ENCODE peak calls at places on chromosomes 13 and 19, in seven cellular contexts. B is gastrocnemius medialis, U is Caco-2, G is keratinocyte, M is tibial nerve, D is fibroblast of lung, A is thyroid gland. K is an unnamed sample. For H3K36me3, the result is how much of the 10 kb centered on the place peaks cover.

GRCh38 chr13:22278336-22278929 is 607.6 kb downstream of the FGF9 start:
- DNase-seq in B (no peak), U (peak), G (no peak), M (peak), D (peak), A (peak), K (no peak)

GRCh38 chr19:6802336-6803035 is 30.0 kb downstream of the VAV1 start:
- DNase-seq in B (peak), U (no peak), G (no peak), M (no peak), D (no peak), A (peak), K (no peak)

GRCh38 chr13:100306444-100306999 is 217.6 kb downstream of the PCCA start:
- DNase-seq in B (no peak), U (no peak), G (no peak), M (no peak), D (no peak), A (no peak), K (no peak)

GRCh38 chr13:23433171-23434153 is at the start of gene SACS:
- DNase-seq in B (peak), U (no peak), G (no peak), M (no peak), D (peak), A (no peak), K (no peak)

GRCh38 chr13:112730157-112730671 is 40.4 kb downstream of the ATP11A start:
- DNase-seq in B (peak), U (no peak), G (no peak), M (no peak), D (no peak), A (no peak), K (no peak)

GRCh38 chr13:91100944-91101343 is 246.5 kb upstream of the MIR17HG start:
- DNase-seq in B (no peak), U (no peak), G (no peak), M (no peak), D (no peak), A (no peak), K (no peak)

GRCh38 chr19:15123900-15124299 is 16.7 kb downstream of the SYDE1 start:
- DNase-seq in B (peak), U (no peak), G (no peak), M (no peak), D (no peak), A (peak), K (no peak)

GRCh38 chr13:97855570-97855970 is 97.9 kb upstream of the IPO5 start:
- DNase-seq in B (no peak), U (peak), G (peak), M (no peak), D (peak), A (peak), K (peak)

GRCh38 chr13:40681341-40682051 is 15.1 kb upstream of the FOXO1 start:
- DNase-seq in B (peak), U (peak), G (no peak), M (no peak), D (no peak), A (peak), K (no peak)

GRCh38 chr13:27964741-27965323 is 4.3 kb downstream of the CDX2 start:
- DNase-seq in B (no peak), U (no peak), G (no peak), M (no peak), D (no peak), A (no peak), K (no peak)

GRCh38 chr13:64855506-64855905 is 2374.6 kb downstream of the PCDH9 start:
- DNase-seq in B (no peak), U (no peak), G (no peak), M (no peak), D (peak), A (no peak), K (no peak)

GRCh38 chr13:65926750-65927171 is 1303.4 kb downstream of the PCDH9 start:
- DNase-seq in B (no peak), U (peak), G (no peak), M (no peak), D (no peak), A (peak), K (no peak)

GRCh38 chr13:90622547-90622946 is 724.9 kb upstream of the MIR17HG start:
- DNase-seq in B (no peak), U (no peak), G (peak), M (no peak), D (no peak), A (no peak), K (no peak)

GRCh38 chr19:4583961-4584669 is 24.6 kb upstream of the SEMA6B start:
- DNase-seq in B (no peak), U (no peak), G (no peak), M (no peak), D (no peak), A (no peak), K (no peak)

GRCh38 chr13:72379581-72379980 is 347.8 kb downstream of the MZT1 start:
- DNase-seq in B (no peak), U (no peak), G (no peak), M (no peak), D (peak), A (no peak), K (no peak)

GRCh38 chr13:21673592-21674270 is 2.9 kb downstream of the FGF9 start:
- DNase-seq in B (no peak), U (no peak), G (no peak), M (no peak), D (peak), A (peak), K (no peak)

GRCh38 chr13:35925669-35926068 is 205.5 kb downstream of the DCLK1 start:
- DNase-seq in B (no peak), U (no peak), G (no peak), M (no peak), D (no peak), A (no peak), K (no peak)

GRCh38 chr13:33260168-33261098 is 25.1 kb downstream of the STARD13 start:
- DNase-seq in B (no peak), U (no peak), G (no peak), M (no peak), D (peak), A (no peak), K (no peak)

GRCh38 chr19:16520986-16521624 is 21.1 kb downstream of the CHERP start:
- DNase-seq in B (no peak), U (no peak), G (no peak), M (no peak), D (no peak), A (no peak), K (no peak)

GRCh38 chr13:40340368-40341085 is 325.9 kb downstream of the FOXO1 start:
- DNase-seq in B (no peak), U (peak), G (no peak), M (no peak), D (no peak), A (no peak), K (no peak)

GRCh38 chr13:112744306-112745021 is 54.6 kb downstream of the ATP11A start:
- DNase-seq in B (peak), U (no peak), G (no peak), M (no peak), D (peak), A (peak), K (no peak)

GRCh38 chr13:84296386-84296785 is 414.1 kb upstream of the SLITRK1 start:
- DNase-seq in B (no peak), U (no peak), G (no peak), M (no peak), D (no peak), A (no peak), K (no peak)

GRCh38 chr13:39144941-39145533 is 106.8 kb downstream of the NHLRC3 start:
- DNase-seq in B (peak), U (peak), G (peak), M (peak), D (peak), A (peak), K (peak)

GRCh38 chr13:113087923-113088690 is 17.5 kb upstream of the F7 start:
- DNase-seq in B (no peak), U (no peak), G (no peak), M (no peak), D (no peak), A (no peak), K (no peak)

GRCh38 chr13:72004236-72004635 is 137.2 kb upstream of the DACH1 start:
- DNase-seq in B (no peak), U (no peak), G (no peak), M (no peak), D (peak), A (no peak), K (no peak)

GRCh38 chr19:1064661-1065605 is 2.0 kb upstream of the ARHGAP45 start:
- DNase-seq in B (no peak), U (peak), G (no peak), M (no peak), D (peak), A (peak), K (no peak)

GRCh38 chr13:59635591-59635990 is 528.1 kb downstream of the DIAPH3 start:
- DNase-seq in B (no peak), U (no peak), G (no peak), M (no peak), D (no peak), A (no peak), K (no peak)

GRCh38 chr13:43268632-43269031 is 245.2 kb downstream of the DNAJC15 start:
- DNase-seq in B (no peak), U (no peak), G (no peak), M (no peak), D (no peak), A (peak), K (no peak)

GRCh38 chr13:51590966-51591627 is 6.8 kb downstream of the WDFY2 start:
- DNase-seq in B (peak), U (no peak), G (no peak), M (no peak), D (peak), A (peak), K (no peak)
- H3K4me3 ChIP-seq in B (no peak), U (no peak), G (peak), M (no peak), D (peak), A (no peak), K (no peak)

GRCh38 chr13:110925023-110925608 is 10.2 kb upstream of the ANKRD10 start:
- DNase-seq in B (no peak), U (no peak), G (no peak), M (no peak), D (no peak), A (no peak), K (no peak)
- TF ChIP-seq CTCF in B (peak), U (peak), G (no peak), M (no peak), D (peak), A (no peak), K (no peak)

DNA sequence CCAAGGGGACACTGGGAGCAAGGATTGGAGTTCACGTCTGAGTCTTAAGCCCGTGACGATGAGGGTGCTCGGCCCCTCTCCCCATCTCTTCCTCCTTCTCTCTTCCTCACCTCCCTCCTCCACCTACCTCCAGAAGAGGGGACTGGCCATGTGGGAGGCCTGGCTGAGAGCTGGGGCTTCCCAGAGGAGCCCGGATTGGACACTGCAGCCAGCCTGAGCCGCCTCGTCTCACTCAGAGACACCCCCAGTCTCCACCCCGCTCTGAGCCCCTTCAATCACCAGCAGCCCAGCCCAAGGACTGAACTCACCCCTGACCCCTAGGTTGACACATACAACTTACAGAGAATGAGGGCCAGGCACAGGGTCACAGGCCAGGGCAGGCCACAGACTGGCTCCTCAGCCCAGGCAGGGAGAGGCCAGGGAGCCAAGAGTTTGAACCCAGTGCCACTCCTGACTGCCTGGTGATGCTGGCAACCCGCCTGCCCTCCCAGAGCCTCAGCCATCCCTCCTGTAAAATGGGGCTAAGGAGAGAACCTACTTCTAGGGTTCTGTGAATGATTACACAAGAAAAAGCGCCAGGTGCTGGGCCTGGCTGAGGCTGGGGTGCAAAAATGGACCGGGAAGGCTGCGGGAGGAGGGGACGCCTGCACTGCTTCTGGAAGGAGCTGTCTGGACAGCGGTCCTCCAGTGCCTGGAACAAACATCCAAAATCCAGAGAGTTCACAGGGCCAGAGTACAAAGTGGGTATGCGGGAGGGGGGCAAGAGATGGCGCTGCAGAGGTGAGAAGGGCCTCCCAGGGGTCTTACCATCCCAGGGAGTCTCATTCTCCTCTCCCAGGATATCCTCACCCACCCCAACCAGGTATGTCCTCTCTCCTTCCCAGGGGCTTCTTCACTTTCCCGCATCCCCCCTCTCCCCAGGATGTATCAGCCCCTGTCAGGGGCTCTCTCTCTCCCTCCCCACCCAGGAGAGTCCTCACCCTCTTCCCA is 1.1 kb downstream of the CD79A start:
- DNase-seq in B (no peak), U (no peak), G (no peak), M (no peak), D (no peak), A (no peak), K (no peak)
- H3K36me3 ChIP-seq in B (under half), U (under half), G (under half), M (under half), D (under half), A (under half), K (under half)

GRCh38 chr13:53101883-53102282 is 73.3 kb downstream of the OLFM4 start:
- DNase-seq in B (no peak), U (no peak), G (no peak), M (no peak), D (no peak), A (no peak), K (no peak)

GRCh38 chr13:53104120-53104519 is 75.5 kb downstream of the OLFM4 start:
- DNase-seq in B (no peak), U (no peak), G (no peak), M (no peak), D (no peak), A (no peak), K (no peak)

GRCh38 chr13:53105881-53106280 is 77.3 kb downstream of the OLFM4 start:
- DNase-seq in B (no peak), U (no peak), G (no peak), M (no peak), D (no peak), A (no peak), K (no peak)

GRCh38 chr13:53110181-53110580 is 81.6 kb downstream of the OLFM4 start:
- DNase-seq in B (no peak), U (no peak), G (no peak), M (no peak), D (no peak), A (peak), K (no peak)

DNA sequence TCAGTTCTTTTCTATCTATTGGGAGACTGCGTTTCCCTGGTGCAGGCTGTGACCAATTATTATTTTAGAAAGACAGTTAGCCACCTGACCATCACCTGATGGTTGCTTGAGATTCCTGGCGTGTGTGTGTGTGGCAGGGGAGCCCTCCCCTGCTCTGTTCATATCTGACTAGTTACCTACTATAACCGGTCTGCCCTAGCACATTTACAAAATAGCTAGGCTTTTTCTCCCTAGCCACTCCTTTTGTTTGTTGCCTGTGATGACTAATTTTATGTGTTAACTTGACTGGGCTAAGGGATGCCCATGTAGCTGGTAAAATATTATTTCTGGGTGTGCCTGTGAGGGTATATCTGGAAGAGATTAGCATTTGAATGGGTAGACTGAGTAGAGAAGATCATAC is 76.9 kb downstream of the OLFM4 start:
- DNase-seq in B (no peak), U (no peak), G (no peak), M (no peak), D (no peak), A (no peak), K (no peak)
- H3K4me3 ChIP-seq in B (no peak), U (no peak), G (no peak), M (no peak), D (no peak), A (no peak), K (no peak)

DNA sequence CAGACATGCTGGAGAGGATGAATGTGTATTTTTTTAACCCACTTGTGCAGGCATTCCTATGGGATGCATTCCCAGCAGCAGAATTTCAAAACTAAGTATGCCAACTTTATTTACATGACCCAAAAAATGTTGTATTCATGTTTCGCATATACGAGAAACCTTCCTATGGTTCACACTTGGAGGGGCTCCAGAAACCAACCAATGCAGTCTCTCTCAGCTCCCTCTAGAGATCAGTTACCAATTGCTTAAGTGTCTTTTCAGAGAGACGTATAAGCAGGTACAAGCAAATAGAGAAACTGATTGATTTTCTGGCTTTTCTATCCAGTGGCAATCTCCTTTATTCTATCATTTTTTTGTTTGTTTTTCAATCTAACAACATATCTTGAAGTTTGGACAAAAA is 5.5 kb upstream of the PTOV1 start:
- DNase-seq in B (no peak), U (no peak), G (no peak), M (no peak), D (peak), A (no peak), K (no peak)
- TF ChIP-seq CTCF in B (no peak), U (peak), G (no peak), M (no peak), D (peak), A (no peak), K (no peak)

GRCh38 chr13:49206641-49207040 is 13.5 kb upstream of the MLNR start:
- DNase-seq in B (no peak), U (no peak), G (no peak), M (no peak), D (no peak), A (no peak), K (no peak)
- H3K36me3 ChIP-seq in B (under half), U (under half), G (under half), M (half or more), D (under half), A (under half), K (under half)

GRCh38 chr19:38433268-38433733 is at the start of gene RYR1:
- DNase-seq in B (peak), U (no peak), G (no peak), M (no peak), D (no peak), A (peak), K (no peak)
- H3K4me3 ChIP-seq in B (peak), U (no peak), G (no peak), M (no peak), D (no peak), A (no peak), K (no peak)

GRCh38 chr13:74301200-74302063 is 167.2 kb upstream of the KLF12 start:
- DNase-seq in B (no peak), U (no peak), G (no peak), M (no peak), D (peak), A (no peak), K (no peak)

GRCh38 chr13:74305876-74306275 is 171.7 kb upstream of the KLF12 start:
- DNase-seq in B (no peak), U (no peak), G (no peak), M (no peak), D (no peak), A (no peak), K (no peak)

GRCh38 chr13:74306496-74306895 is 172.3 kb upstream of the KLF12 start:
- DNase-seq in B (no peak), U (no peak), G (no peak), M (no peak), D (peak), A (no peak), K (no peak)
- TF ChIP-seq CTCF in B (no peak), U (no peak), G (no peak), M (no peak), D (peak), A (no peak), K (no peak)

GRCh38 chr13:31972453-31972852 is 59.1 kb upstream of the FRY start:
- DNase-seq in B (no peak), U (no peak), G (no peak), M (no peak), D (no peak), A (no peak), K (no peak)

GRCh38 chr13:31967155-31967554 is 64.4 kb upstream of the FRY start:
- DNase-seq in B (no peak), U (no peak), G (no peak), M (no peak), D (no peak), A (no peak), K (no peak)

GRCh38 chr13:31965361-31966066 is 66.1 kb upstream of the FRY start:
- DNase-seq in B (no peak), U (no peak), G (no peak), M (no peak), D (peak), A (peak), K (peak)

GRCh38 chr13:31968473-31968872 is 63.1 kb upstream of the FRY start:
- DNase-seq in B (no peak), U (no peak), G (no peak), M (no peak), D (no peak), A (no peak), K (no peak)

DNA sequence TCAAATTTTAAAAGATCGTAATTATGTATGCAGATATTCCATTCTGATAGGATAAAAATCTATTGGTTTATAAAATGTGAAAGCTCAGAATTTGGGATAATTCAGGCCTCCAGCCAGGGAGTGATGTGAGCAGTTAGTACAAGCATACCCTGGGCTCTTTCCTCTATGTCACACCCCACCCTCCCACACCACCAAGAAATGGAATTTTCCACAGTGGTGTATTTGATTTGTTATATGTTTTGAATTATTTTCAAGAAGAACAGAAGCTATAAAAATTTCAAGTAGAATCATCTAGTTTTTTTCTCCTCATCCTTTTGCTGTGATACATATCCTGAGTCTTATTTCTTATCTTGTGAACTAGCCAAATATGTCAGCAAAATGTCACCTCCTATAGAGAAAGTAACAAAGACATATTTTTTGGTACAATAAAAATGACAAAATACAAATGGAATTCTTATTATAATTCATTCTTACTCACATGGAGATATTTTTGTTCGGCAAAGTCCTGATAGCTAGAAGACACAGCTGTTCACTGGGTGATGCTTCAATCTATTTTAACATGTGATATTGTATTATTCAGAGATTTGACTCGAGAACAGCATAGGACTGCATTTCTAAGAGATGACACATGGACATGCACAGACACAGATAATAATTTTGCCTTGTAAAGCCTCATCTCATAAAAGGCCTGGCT is 61.2 kb upstream of the FRY start:
- DNase-seq in B (no peak), U (no peak), G (peak), M (no peak), D (peak), A (no peak), K (no peak)
- H3K36me3 ChIP-seq in B (under half), U (under half), G (under half), M (under half), D (under half), A (under half), K (under half)

GRCh38 chr13:48220592-48221300 is 12.3 kb upstream of the ITM2B start:
- DNase-seq in B (no peak), U (no peak), G (no peak), M (no peak), D (no peak), A (no peak), K (no peak)
- H3K4me3 ChIP-seq in B (no peak), U (no peak), G (no peak), M (no peak), D (no peak), A (no peak), K (no peak)